ENCODE peak calls at places on chromosomes 5 and 9, in five cellular contexts. H is HepG2, W is NT2/D1, O is GM12878, T is H1. I is an unnamed sample.

GRCh38 chr5:60700347-60700815 is 415 bp upstream of the DEPDC1B start:
- DNase-seq in T (no peak), O (no peak), H (peak), W (no peak), I (no peak)

GRCh38 chr5:38445374-38446028 is 110.9 kb downstream of the LIFR start:
- DNase-seq in W (no peak), T (no peak), H (no peak), O (no peak), I (no peak)

GRCh38 chr5:80034962-80035821 is at the start of gene THBS4:
- DNase-seq in H (no peak), T (peak), O (no peak), W (no peak), I (no peak)

GRCh38 chr9:97704327-97704677 is 7.2 kb upstream of the XPA start:
- DNase-seq in W (no peak), T (no peak), O (no peak), H (no peak), I (no peak)

GRCh38 chr5:171715551-171715950 is 70.1 kb upstream of the SMIM23 start:
- DNase-seq in T (peak), W (no peak), O (no peak), H (no peak), I (no peak)

GRCh38 chr5:165996484-165996883 is 2295.0 kb upstream of the WWC1 start:
- DNase-seq in H (no peak), T (no peak), O (no peak), W (no peak), I (no peak)

GRCh38 chr5:174559566-174560090 is 164.8 kb upstream of the MSX2 start:
- DNase-seq in W (no peak), O (no peak), H (no peak), T (no peak), I (no peak)

GRCh38 chr5:81783401-81783800 is 32.5 kb upstream of the SSBP2 start:
- DNase-seq in H (no peak), T (no peak), O (no peak), W (no peak), I (no peak)

GRCh38 chr5:131262953-131263541 is 806 bp upstream of the CDC42SE2 start:
- DNase-seq in T (no peak), H (no peak), W (no peak), O (no peak), I (no peak)

GRCh38 chr9:14863402-14863801 is 46.8 kb downstream of the FREM1 start:
- DNase-seq in T (no peak), H (no peak), O (no peak), W (no peak), I (no peak)

GRCh38 chr5:109743770-109744212 is 54.1 kb downstream of the MAN2A1 start:
- DNase-seq in H (peak), O (no peak), W (no peak), T (no peak), I (no peak)

GRCh38 chr5:57412010-57412409 is 70.6 kb downstream of the ACTBL2 start:
- DNase-seq in W (no peak), O (no peak), T (no peak), H (no peak), I (no peak)

GRCh38 chr5:20212701-20213100 is 224.7 kb upstream of the CDH18 start:
- DNase-seq in T (no peak), H (no peak), W (no peak), O (no peak), I (no peak)

GRCh38 chr9:131167146-131167692 is 41.8 kb downstream of the NUP214 start:
- DNase-seq in O (no peak), T (no peak), W (no peak), H (no peak), I (no peak)

GRCh38 chr9:75378036-75378435 is 289.7 kb downstream of the OSTF1 start:
- DNase-seq in O (no peak), T (no peak), H (no peak), W (no peak), I (peak)

GRCh38 chr9:76412638-76413037 is 18.4 kb upstream of the RFK start:
- DNase-seq in H (no peak), T (no peak), W (no peak), O (no peak), I (no peak)
- TF ChIP-seq SUZ12 in H (no peak), T (no peak), W (no peak), O (no peak), I (no peak)

DNA sequence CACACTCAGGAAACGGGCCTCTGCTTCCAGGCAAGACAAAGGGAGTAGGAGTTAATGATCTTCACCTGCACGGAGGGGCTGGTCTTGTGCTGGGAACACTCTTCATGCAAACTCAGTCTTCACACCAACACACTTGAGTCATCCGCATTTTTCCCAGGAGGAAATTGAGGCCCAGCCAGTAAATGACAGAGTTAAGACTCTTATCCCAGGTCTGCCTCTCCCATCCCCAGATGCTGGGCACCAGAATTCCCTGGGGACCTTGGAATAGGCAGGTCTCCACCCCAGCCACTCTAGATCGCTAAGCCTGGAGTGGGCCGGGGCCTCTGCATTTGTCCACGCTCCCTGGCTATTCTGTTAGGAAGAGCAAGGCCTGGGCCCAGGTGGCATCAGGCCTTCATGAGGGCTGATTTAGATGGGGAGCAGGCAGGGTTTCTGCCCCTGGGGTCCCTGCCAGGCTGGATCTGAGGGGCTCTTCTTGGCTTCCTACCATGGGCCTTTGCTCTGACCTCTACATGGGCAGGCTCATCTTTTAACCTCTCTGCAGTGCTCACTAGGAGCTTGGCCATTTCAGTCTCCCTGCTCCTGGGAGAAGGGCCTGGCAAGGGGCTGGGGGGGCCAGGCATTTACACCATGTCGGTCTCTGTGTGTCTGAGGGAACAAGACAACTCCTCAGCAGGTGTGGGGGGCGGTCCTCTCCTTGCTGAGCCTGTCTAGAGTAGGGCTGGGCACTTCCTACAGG is 77.3 kb downstream of the AMBP start:
- DNase-seq in O (no peak), H (no peak), W (no peak), T (no peak), I (no peak)
- TF ChIP-seq SUZ12 in O (no peak), H (no peak), W (no peak), T (no peak), I (no peak)

GRCh38 chr5:8601831-8602354 is 732.9 kb downstream of the MTRR start:
- DNase-seq in O (no peak), H (no peak), T (no peak), W (no peak), I (no peak)
- TF ChIP-seq SUZ12 in O (no peak), H (no peak), T (no peak), W (no peak), I (no peak)

DNA sequence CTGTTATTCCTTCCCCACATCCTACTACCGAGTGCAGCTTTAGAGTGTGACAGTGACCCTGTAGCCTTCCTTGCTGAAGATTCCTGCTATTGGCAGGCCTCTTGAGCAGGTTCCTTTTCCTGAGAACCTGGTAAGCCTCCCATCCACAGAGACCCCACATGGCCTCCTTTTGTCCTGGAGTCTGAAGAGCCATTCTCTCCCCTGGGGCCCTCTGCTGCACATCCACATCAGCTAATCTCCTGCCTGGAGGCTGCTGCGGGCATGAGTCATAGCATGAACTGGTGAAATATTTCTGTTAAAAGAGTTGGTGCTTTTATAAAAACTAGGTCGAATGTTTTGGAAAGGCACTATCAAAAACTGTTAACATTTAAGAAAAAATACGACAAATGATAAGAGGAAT is 399.5 kb downstream of the CTNND2 start:
- DNase-seq in T (no peak), H (no peak), W (peak), O (no peak), I (no peak)
- TF ChIP-seq SUZ12 in T (no peak), H (no peak), W (no peak), O (no peak), I (no peak)

DNA sequence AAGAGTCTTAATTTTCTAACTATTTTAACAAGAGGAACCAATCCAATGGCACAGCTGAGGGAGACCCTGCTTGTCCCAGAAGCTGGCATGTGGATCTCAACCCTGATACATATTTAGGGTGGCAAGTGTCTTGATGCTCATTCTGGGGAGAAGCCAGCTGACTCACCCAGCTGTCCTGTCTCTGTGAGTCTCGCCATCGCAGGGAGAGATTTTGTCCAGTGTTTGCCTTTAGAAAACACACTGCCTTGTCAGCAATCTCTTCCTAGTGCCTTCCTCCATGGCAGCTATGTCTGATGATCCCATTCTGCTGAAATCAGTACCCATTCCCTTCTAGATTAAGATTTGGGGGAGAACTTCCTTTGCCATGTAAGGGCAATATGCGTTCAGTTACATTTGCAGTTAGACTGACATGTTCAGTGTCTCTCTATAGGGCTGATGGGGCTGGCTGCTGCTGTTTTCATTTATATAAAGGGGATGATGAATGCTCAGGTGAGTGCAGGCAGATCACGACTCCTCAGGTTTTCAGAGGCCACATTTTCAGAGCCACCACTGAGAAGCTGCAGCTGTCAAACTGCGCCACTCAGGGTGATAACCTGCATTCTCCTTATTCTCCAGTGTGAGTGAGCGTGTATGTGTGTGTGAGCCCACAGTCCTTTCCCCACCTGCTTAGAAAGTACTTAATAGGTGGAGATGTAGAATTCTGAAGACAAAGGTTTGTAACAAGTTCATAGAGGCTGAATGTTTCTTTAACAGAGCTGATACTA is 217.0 kb downstream of the GAS1 start:
- DNase-seq in T (no peak), O (no peak), H (no peak), W (no peak), I (no peak)
- TF ChIP-seq SUZ12 in T (no peak), O (no peak), H (no peak), W (no peak), I (no peak)